ENCODE peak calls at places on chromosomes 12 and 14, in eight cellular contexts. N is dorsolateral prefrontal cortex, X is PC-9, E is fibroblast of the aortic adventitia, H is cardiac fibroblast, B is astrocyte of the cerebellum, V is psoas muscle, Z is adipocyte. D is an unnamed sample.

GRCh38 chr14:29028973-29029582 is 262.5 kb downstream of the FOXG1 start:
- DNase-seq in Z (peak), E (peak), V (no peak), H (no peak), B (no peak), X (no peak), N (no peak), D (no peak)

GRCh38 chr12:31491819-31492598 is 98.9 kb downstream of the DENND5B start:
- DNase-seq in N (no peak), V (no peak), Z (peak), B (peak), E (peak), H (peak), X (peak), D (no peak)

GRCh38 chr14:52267501-52268190 is at the start of gene PTGDR:
- DNase-seq in B (no peak), N (no peak), H (peak), Z (peak), X (peak), E (peak), V (peak), D (no peak)

GRCh38 chr14:98912655-98913054 is 359.3 kb downstream of the BCL11B start:
- DNase-seq in Z (no peak), H (no peak), E (no peak), X (no peak), N (no peak), V (no peak), B (no peak), D (no peak)

GRCh38 chr12:117684471-117684870 is 284.3 kb downstream of the KSR2 start:
- DNase-seq in X (no peak), Z (no peak), V (no peak), B (no peak), N (no peak), H (no peak), E (no peak), D (no peak)

GRCh38 chr14:74528406-74528805 is 34.8 kb downstream of the ISCA2 start:
- DNase-seq in V (no peak), B (no peak), H (no peak), E (no peak), Z (no peak), X (no peak), N (no peak), D (no peak)

GRCh38 chr12:52713960-52714886 is 10.9 kb upstream of the KRT77 start:
- DNase-seq in X (no peak), V (no peak), Z (no peak), H (no peak), N (no peak), E (no peak), B (no peak), D (no peak)

GRCh38 chr14:22572562-22573058 is 16.4 kb downstream of the DAD1 start:
- DNase-seq in N (no peak), E (peak), V (no peak), X (no peak), Z (peak), H (peak), B (peak), D (no peak)

GRCh38 chr12:62715086-62715786 is 219.7 kb downstream of the PPM1H start:
- DNase-seq in E (no peak), X (no peak), N (peak), Z (no peak), V (no peak), H (peak), B (no peak), D (no peak)

GRCh38 chr12:50542448-50542847 is 37.7 kb downstream of the DIP2B start:
- DNase-seq in Z (peak), X (peak), V (no peak), E (peak), H (no peak), N (no peak), B (no peak), D (no peak)

GRCh38 chr14:101062065-101062450 is 158.5 kb upstream of the RTL1 start:
- DNase-seq in N (peak), B (no peak), V (peak), H (no peak), E (no peak), X (no peak), Z (no peak), D (no peak)

GRCh38 chr12:13135336-13136178 is 32.1 kb upstream of the GSG1 start:
- DNase-seq in X (peak), B (peak), V (peak), Z (peak), H (peak), E (peak), N (peak), D (no peak)

GRCh38 chr14:44271006-44271405 is 236.1 kb downstream of the FSCB start:
- DNase-seq in E (no peak), V (no peak), Z (no peak), N (no peak), X (no peak), B (no peak), H (no peak), D (no peak)

GRCh38 chr14:91143862-91144261 is 30.0 kb downstream of the DGLUCY start:
- DNase-seq in B (no peak), N (no peak), Z (no peak), H (peak), X (no peak), E (peak), V (no peak), D (peak)

GRCh38 chr12:112564160-112564559 is 145.4 kb downstream of the PTPN11 start:
- DNase-seq in E (no peak), V (no peak), N (no peak), Z (no peak), X (no peak), H (no peak), B (no peak), D (no peak)

GRCh38 chr12:112557954-112558630 is 139.3 kb downstream of the PTPN11 start:
- DNase-seq in X (no peak), E (no peak), N (peak), B (no peak), Z (no peak), H (no peak), V (no peak), D (no peak)

GRCh38 chr12:112555621-112556233 is 137.0 kb downstream of the PTPN11 start:
- DNase-seq in V (no peak), X (no peak), E (no peak), H (no peak), B (no peak), N (no peak), Z (no peak), D (no peak)

DNA sequence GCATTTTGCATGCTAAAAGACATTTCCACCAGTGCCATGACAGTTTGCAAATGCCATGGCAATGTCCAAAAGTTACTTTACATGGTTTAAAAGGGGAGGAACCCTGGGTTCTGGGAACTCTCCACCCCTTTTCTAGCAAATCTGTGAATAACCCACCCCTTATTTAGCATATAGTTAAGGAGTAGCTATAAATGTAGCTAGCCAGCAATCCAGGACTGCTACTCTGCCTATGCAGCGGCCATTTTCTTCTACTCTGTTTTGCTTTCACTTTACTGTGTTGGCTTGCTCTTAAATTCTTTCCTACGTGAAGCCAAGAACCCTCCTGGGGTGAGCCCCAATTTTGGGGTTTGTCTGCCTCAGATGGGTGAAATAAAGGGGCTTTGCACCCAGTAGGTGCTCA is 141.0 kb downstream of the PTPN11 start:
- DNase-seq in X (no peak), H (peak), V (no peak), N (no peak), E (peak), Z (peak), B (no peak), D (no peak)
- H3K4me3 ChIP-seq in X (no peak), H (no peak), V (no peak), N (no peak), E (peak), Z (no peak), B (no peak), D (no peak)

GRCh38 chr14:104688505-104688754 is 988 bp upstream of the INF2 start:
- DNase-seq in B (no peak), X (no peak), E (no peak), V (no peak), H (no peak), N (no peak), Z (no peak), D (no peak)
- H3K4me3 ChIP-seq in B (no peak), X (peak), E (no peak), V (peak), H (no peak), N (no peak), Z (no peak), D (peak)

DNA sequence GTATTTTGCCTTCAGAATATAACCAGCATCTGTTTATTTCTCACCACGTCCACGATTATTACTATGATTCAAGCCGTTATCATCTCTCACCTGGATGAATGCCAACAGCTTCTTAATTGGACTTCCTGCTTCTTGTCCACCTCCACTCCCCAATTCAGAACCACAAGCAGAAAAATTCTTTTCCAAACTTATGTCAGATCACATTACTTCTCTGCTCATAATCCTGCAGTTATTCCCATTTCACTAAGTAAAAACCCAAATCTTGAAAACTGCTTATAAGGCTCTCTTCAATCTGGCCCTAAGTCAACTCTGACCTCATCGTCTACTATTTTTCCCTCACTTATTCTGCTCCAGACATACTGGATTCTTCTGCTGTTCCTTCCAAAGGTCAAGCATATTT is 2.0 kb downstream of the CRY1 start:
- DNase-seq in H (peak), B (peak), Z (peak), N (no peak), V (no peak), X (no peak), E (peak), D (no peak)
- H3K4me3 ChIP-seq in H (peak), B (peak), Z (peak), N (peak), V (peak), X (peak), E (peak), D (peak)

GRCh38 chr14:89813485-89814080 is 140.9 kb downstream of the EFCAB11 start:
- DNase-seq in B (peak), Z (peak), X (no peak), H (peak), V (no peak), E (peak), N (no peak), D (no peak)

GRCh38 chr14:89805501-89805900 is 149.0 kb downstream of the EFCAB11 start:
- DNase-seq in N (no peak), B (no peak), Z (no peak), X (no peak), V (no peak), H (no peak), E (no peak), D (no peak)

GRCh38 chr14:89807151-89807550 is 147.4 kb downstream of the EFCAB11 start:
- DNase-seq in B (no peak), H (no peak), E (no peak), Z (no peak), N (no peak), V (no peak), X (no peak), D (no peak)

GRCh38 chr14:89810101-89810500 is 144.4 kb downstream of the EFCAB11 start:
- DNase-seq in Z (no peak), H (no peak), N (no peak), X (no peak), E (peak), B (no peak), V (no peak), D (no peak)

DNA sequence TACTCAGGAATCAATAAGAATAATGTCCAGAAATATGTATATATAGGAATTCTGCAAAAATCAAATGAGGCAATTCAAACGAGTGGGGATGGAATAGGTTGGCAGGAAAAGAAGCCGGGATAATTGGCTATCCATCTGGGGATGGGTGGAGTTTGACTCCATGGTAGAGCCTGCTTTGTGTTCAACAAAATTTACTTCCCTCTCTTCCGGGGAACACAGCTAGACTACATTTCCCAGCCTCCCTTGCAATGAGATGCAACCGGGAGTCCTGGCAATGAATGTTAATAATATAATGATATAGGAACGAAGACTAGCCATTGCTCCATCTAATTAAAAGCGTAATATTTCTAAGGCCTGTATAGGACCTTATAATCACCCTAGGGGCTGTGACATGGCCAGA is 146.6 kb downstream of the EFCAB11 start:
- DNase-seq in H (no peak), X (no peak), E (no peak), V (no peak), N (no peak), Z (no peak), B (no peak), D (no peak)
- H3K4me3 ChIP-seq in H (no peak), X (no peak), E (no peak), V (no peak), N (no peak), Z (no peak), B (no peak), D (no peak)

GRCh38 chr12:54750-55535 is 11.6 kb upstream of the IQSEC3 start:
- DNase-seq in N (no peak), H (no peak), E (no peak), B (no peak), X (no peak), V (no peak), Z (no peak), D (no peak)

GRCh38 chr12:54331-54730 is 12.2 kb upstream of the IQSEC3 start:
- DNase-seq in B (no peak), X (no peak), V (no peak), Z (no peak), E (no peak), H (no peak), N (no peak), D (no peak)

GRCh38 chr12:56683-57346 is 9.8 kb upstream of the IQSEC3 start:
- DNase-seq in H (no peak), V (no peak), Z (no peak), N (no peak), X (no peak), E (no peak), B (no peak), D (no peak)

GRCh38 chr12:53023-53734 is 13.4 kb upstream of the IQSEC3 start:
- DNase-seq in N (no peak), X (no peak), B (no peak), Z (no peak), H (no peak), E (no peak), V (no peak), D (no peak)

DNA sequence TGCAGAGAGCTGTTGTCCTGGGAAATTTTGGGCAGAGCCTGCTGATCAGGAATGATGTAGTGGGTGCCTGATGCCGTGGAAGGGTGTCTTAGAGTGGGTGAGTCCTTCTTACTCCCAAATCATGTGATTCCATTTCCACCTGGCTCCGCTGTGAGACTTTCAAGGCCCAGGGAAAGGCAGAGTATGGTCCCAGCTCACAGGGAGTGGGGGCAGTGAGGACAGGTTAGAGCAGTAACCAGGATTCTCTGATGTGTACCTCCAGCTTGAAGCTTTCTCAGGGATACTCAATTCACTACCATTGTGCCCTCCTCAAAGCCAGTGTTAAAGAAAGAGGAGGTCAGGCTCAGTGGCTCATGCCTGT is 12.9 kb upstream of the IQSEC3 start:
- DNase-seq in V (no peak), E (no peak), B (no peak), X (no peak), Z (no peak), H (no peak), N (no peak), D (no peak)
- H3K4me3 ChIP-seq in V (no peak), E (no peak), B (no peak), X (no peak), Z (no peak), H (no peak), N (no peak), D (no peak)

DNA sequence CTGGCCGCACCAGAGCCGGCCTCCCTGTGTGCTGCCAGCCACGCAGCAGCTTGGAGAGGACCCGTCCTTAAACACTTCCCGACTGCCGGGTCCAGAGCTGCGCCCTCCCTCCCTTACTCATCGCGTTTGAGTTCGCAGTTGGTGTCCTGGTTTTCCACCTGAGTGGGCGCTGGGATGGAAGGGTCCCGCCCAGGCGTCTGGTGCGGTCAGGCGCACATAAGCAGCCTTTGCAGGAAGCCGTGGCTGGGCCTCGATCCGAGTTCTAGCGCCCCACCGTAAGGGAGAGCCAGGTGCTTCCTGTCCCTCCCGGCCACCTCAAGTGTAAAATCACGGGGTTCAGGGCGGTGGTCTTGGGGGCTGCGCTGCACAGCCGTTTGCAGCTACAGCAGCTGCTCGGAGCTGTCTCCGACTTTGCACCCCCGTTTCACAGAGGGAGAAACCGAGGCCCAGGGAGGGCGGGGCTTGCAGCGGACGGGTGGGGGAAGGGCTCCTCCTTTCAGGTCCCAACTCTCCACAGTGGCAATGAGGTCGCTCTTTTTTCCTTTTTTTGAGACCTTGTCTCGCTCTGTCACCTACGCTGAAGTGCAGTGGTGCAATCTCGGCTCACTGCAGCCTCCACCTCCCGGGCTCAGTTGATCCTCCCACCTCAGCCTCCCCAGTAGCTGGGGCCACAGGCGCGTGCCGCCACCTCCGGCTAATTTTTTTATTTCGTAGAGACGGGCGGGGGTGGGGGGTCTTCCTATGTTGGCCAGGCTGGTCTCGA is 51.3 kb downstream of the LRCOL1 start:
- DNase-seq in H (no peak), X (no peak), B (no peak), E (no peak), V (no peak), N (no peak), Z (no peak), D (no peak)
- H3K4me3 ChIP-seq in H (peak), X (peak), B (peak), E (peak), V (peak), N (peak), Z (peak), D (peak)

DNA sequence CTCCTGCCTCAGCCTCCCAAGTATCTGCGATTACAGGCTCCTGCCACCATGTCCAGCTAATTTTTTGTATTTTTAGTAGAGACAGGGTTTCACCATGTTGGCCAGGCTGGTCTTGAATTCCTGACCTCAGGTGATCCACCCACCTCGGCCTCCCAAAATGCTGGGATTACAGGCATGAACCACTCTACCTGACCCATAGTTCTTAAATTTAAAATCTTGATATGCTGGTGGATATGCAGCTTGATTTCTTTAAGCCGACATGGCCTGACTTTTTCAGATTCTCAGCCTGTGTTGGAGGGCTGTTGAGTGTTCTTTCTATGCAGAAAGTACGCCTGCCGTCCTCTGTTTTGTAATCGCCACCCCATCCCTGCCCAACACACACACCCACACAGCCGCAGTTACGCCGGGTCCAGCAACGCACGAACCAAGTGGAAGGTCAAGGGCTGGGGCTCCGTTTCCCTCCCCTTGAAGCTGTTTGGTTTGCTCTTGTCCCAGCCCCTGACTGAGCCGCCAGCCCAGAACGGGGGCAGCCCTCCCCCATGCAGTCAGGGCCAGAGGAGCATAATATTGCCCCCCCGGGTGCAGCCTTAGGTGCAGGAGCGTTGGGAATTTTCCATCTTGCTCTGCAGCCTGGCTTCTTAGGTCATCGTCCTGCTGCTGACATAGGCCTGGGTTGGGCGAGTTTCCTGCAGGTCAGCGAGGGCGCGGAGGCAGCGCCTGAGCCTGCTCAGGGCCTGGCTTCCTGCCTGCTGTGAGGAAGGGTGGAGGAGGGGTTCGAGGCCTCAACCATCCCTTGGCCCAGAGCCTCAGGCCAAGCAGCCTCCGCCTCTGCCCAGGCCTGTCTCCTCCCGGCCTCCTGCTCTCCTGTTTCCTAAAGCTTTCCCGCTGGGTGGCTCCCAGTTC is 44.2 kb downstream of the PSMA6 start:
- DNase-seq in N (no peak), X (peak), V (peak), H (peak), B (no peak), E (peak), Z (no peak), D (peak)
- H3K4me3 ChIP-seq in N (no peak), X (peak), V (peak), H (no peak), B (no peak), E (no peak), Z (peak), D (peak)

GRCh38 chr12:10068634-10069033 is 30.2 kb downstream of the CLEC1A start:
- DNase-seq in V (no peak), H (no peak), E (no peak), Z (no peak), N (no peak), X (no peak), B (no peak), D (no peak)
- H3K4me3 ChIP-seq in V (no peak), H (no peak), E (no peak), Z (peak), N (no peak), X (no peak), B (no peak), D (no peak)

DNA sequence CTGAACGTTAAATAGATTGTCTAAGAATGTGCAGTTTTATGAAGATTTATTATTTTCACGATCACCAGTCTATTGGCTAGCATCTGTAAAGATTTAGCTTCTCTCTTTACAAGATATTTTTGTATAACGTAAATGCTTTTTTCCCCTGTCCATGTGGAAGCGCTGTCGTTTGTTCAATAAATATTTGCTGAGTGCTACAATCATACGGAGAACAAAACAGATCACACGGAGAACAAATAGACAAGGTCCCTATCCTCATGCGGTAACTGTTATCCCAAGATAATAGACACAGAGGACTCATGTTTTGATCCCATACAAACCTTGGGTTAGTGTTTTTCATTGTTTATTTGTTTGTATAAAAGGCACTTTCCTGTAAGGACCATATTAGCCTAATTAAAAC is 397.5 kb downstream of the BCAT1 start:
- DNase-seq in H (no peak), N (no peak), X (no peak), B (no peak), Z (no peak), V (no peak), E (no peak), D (no peak)
- H3K4me3 ChIP-seq in H (no peak), N (peak), X (no peak), B (peak), Z (peak), V (peak), E (no peak), D (peak)

D was measured in coronary artery.